ENCODE peak calls at places on chromosomes 5 and 9, in six cellular contexts. C is tibial nerve, K is A549, Z is body of pancreas, I is prostate gland, E is stomach. M is an unnamed sample.

GRCh38 chr5:131773805-131774204 is 23.0 kb downstream of the FNIP1 start:
- DNase-seq in C (no peak), K (no peak), Z (no peak), I (no peak), E (no peak), M (no peak)

GRCh38 chr5:78467744-78468357 is 107.4 kb downstream of the SCAMP1 start:
- DNase-seq in C (no peak), K (peak; percentile 37), Z (no peak), I (no peak), E (no peak), M (no peak)

GRCh38 chr9:2597483-2597882 is 24.1 kb upstream of the VLDLR start:
- DNase-seq in C (no peak), K (no peak), Z (no peak), I (no peak), E (no peak), M (no peak)

GRCh38 chr5:177443144-177443983 is 3.2 kb upstream of the PRR7 start:
- DNase-seq in C (no peak), K (no peak), Z (no peak), I (no peak), E (no peak), M (no peak)

GRCh38 chr9:133943781-133944745 is 48.1 kb downstream of the VAV2 start:
- DNase-seq in C (no peak), K (no peak), Z (no peak), I (no peak), E (no peak), M (no peak)

GRCh38 chr9:28805197-28805596 is 1231.9 kb upstream of the C9orf72 start:
- DNase-seq in C (no peak), K (no peak), Z (no peak), I (no peak), E (no peak), M (no peak)

GRCh38 chr5:159101689-159102088 is 2.0 kb upstream of the EBF1 start:
- DNase-seq in C (peak; percentile 12), K (no peak), Z (no peak), I (no peak), E (no peak), M (no peak)

GRCh38 chr5:96316017-96316416 is 117.0 kb downstream of the PCSK1 start:
- DNase-seq in C (no peak), K (no peak), Z (no peak), I (no peak), E (no peak), M (no peak)

GRCh38 chr9:137138701-137139467 is at the start of gene GRIN1:
- DNase-seq in C (no peak), K (no peak), Z (peak; percentile 54), I (no peak), E (no peak), M (no peak)

GRCh38 chr9:2173861-2174260 is 158.7 kb downstream of the SMARCA2 start:
- DNase-seq in C (no peak), K (no peak), Z (no peak), I (no peak), E (no peak), M (no peak)

GRCh38 chr5:66724740-66725139 is 128.5 kb downstream of the MAST4 start:
- DNase-seq in C (no peak), K (no peak), Z (no peak), I (no peak), E (no peak), M (no peak)

GRCh38 chr9:37920471-37921167 is 16.7 kb upstream of the SLC25A51 start:
- DNase-seq in C (no peak), K (no peak), Z (no peak), I (no peak), E (no peak), M (no peak)

GRCh38 chr9:111561165-111561719 is 36.3 kb downstream of the ZNF483 start:
- DNase-seq in C (no peak), K (no peak), Z (no peak), I (no peak), E (no peak), M (no peak)

GRCh38 chr9:136136127-136136445 is 17.4 kb upstream of the TMEM250 start:
- DNase-seq in C (no peak), K (no peak), Z (no peak), I (no peak), E (no peak), M (no peak)

GRCh38 chr5:163649522-163649921 is 144.1 kb downstream of the MAT2B start:
- DNase-seq in C (no peak), K (no peak), Z (no peak), I (no peak), E (no peak), M (no peak)

GRCh38 chr9:133563286-133564213 is 29.0 kb downstream of the ADAMTSL2 start:
- DNase-seq in C (no peak), K (no peak), Z (no peak), I (peak; percentile 20), E (no peak), M (peak; percentile 57)

GRCh38 chr5:55232194-55232984 is 1.0 kb downstream of the CCNO start:
- DNase-seq in C (no peak), K (peak; percentile 38), Z (peak; percentile 62), I (peak; percentile 24), E (peak; percentile 54), M (peak; percentile 53)

GRCh38 chr5:157046041-157046440 is 12.9 kb downstream of the HAVCR1 start:
- DNase-seq in C (no peak), K (peak; percentile 60), Z (peak; percentile 35), I (no peak), E (peak; percentile 39), M (peak; percentile 51)

GRCh38 chr9:112486221-112487007 is at the start of gene KIAA1958:
- DNase-seq in C (no peak), K (peak; percentile 91), Z (peak; percentile 87), I (peak; percentile 82), E (peak; percentile 91), M (peak; percentile 84)

GRCh38 chr5:78345485-78345884 is 14.9 kb upstream of the SCAMP1 start:
- DNase-seq in C (no peak), K (no peak), Z (no peak), I (no peak), E (no peak), M (no peak)

GRCh38 chr9:109519366-109519765 is 21.3 kb upstream of the PTPN3 start:
- DNase-seq in C (no peak), K (no peak), Z (no peak), I (no peak), E (no peak), M (no peak)

GRCh38 chr9:126690431-126691051 is 76.8 kb downstream of the LMX1B start:
- DNase-seq in C (no peak), K (peak; percentile 76), Z (peak; percentile 72), I (peak; percentile 27), E (peak; percentile 73), M (peak; percentile 65)

GRCh38 chr9:98275159-98275558 is 19.7 kb upstream of the TBC1D2 start:
- DNase-seq in C (no peak), K (no peak), Z (no peak), I (no peak), E (no peak), M (no peak)

GRCh38 chr5:31066655-31067328 is 126.7 kb upstream of the CDH6 start:
- DNase-seq in C (no peak), K (no peak), Z (no peak), I (no peak), E (no peak), M (no peak)

GRCh38 chr5:111422245-111422644 is 90.1 kb downstream of the STARD4 start:
- DNase-seq in C (no peak), K (no peak), Z (no peak), I (no peak), E (no peak), M (no peak)

GRCh38 chr5:160444407-160444806 is 22.8 kb downstream of the PTTG1 start:
- DNase-seq in C (no peak), K (no peak), Z (no peak), I (no peak), E (no peak), M (no peak)

GRCh38 chr9:137650779-137651178 is 32.0 kb downstream of the EHMT1 start:
- DNase-seq in C (no peak), K (no peak), Z (no peak), I (no peak), E (no peak), M (no peak)

GRCh38 chr9:87718852-87719612 is 6.9 kb upstream of the CTSL start:
- DNase-seq in C (no peak), K (no peak), Z (no peak), I (no peak), E (no peak), M (no peak)

GRCh38 chr5:8473827-8474568 is 605.0 kb downstream of the MTRR start:
- DNase-seq in C (no peak), K (no peak), Z (no peak), I (no peak), E (no peak), M (no peak)

DNA sequence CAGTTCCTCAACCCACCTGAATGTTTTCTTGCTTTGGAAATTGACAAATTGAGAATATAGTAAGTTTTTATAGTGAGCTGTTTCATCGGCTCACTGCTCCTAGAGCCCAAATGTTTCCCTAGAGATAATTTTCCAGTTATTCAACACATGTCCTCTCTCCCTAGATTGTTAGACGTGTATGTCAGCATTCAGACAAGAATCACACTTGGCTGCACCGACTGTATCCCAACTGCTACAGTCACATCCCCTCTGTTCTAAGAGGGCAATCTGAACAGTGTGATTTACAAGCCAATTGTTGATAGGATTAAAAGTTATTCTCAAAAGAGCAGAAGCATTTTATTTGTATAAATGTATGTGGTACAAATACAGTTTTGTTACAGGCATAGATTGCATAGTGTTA is 93.9 kb downstream of the MAMDC2 start:
- DNase-seq in C (no peak), K (no peak), Z (no peak), I (no peak), E (no peak), M (no peak)
- H3K27ac ChIP-seq in C (no peak overlapping the region), K (no peak overlapping the region), Z (no peak overlapping the region), I (no peak overlapping the region), E (no peak overlapping the region), M (no peak overlapping the region)

DNA sequence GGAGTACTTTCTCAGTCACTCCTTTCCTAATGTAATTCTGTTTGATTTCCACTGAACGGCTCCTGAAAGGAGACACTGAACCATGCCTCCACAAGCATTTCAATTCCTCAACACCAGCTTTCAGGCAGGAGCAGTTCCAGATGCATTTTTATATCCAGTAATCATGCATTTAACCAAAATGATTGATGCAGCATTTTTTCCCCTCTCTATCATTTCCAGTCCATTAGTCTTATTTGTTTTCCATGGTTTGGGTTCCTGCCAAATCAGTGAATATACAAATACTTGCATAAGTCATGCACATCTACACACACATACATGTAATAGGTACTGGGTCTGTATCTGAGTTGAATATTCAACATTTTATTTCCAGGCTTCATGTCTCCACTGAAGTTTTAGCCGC is 122.7 kb downstream of the GRIA1 start:
- DNase-seq in C (no peak), K (no peak), Z (no peak), I (no peak), E (no peak), M (no peak)
- TF ChIP-seq POLR2A in C (no peak), K (no peak), Z (no peak), I (no peak), E (no peak), M (no peak)

GRCh38 chr9:130026583-130027427 is 16.2 kb downstream of the FNBP1 start:
- DNase-seq in C (no peak), K (no peak), Z (no peak), I (no peak), E (no peak), M (no peak)
- H3K4me1 ChIP-seq in C (no peaks in the 10 kb centered on the region), K (peaks cover 34% of the 10 kb centered on the region), Z (peaks cover 17% of the 10 kb centered on the region), I (peaks cover 9% of the 10 kb centered on the region), E (peaks cover 20% of the 10 kb centered on the region), M (no peaks in the 10 kb centered on the region)

DNA sequence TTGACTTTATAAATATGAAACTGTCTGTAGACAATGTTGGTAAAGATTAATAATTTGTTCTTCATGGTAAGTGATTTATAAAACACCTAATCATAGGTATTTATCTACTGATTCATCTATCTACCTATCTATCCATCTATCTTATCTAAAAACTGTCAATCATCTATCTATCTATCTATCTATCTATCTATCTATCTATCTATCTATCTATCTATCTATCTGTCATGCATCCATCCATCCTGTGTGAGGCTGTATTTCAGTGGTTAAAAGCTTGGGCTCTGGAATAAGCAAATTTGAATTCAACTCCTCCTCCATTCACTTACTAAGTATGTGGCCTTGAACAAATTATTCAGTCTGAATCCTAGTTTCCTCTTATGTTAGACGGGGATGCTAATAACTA is 161.9 kb upstream of the GNA14 start:
- DNase-seq in C (no peak), K (no peak), Z (no peak), I (no peak), E (no peak), M (no peak)
- H3K27ac ChIP-seq in C (no peak overlapping the region), K (no peak overlapping the region), Z (no peak overlapping the region), I (no peak overlapping the region), E (no peak overlapping the region), M (no peak overlapping the region)